ENCODE peak calls at places on chromosomes 4 and X, in four cellular contexts. One of them, this sample, is unnamed.

GRCh38 chr4:81732980-81733379 is 261.3 kb upstream of the RASGEF1B start:
- DNase-seq in astrocyte of the spinal cord: no peak
- DNase-seq in nephron progenitor cell: no peak
- DNase-seq in neural crest cell: no peak
- DNase-seq in this sample: no peak

GRCh38 chrX:134186362-134187121 is 50.4 kb upstream of the CCDC160 start:
- DNase-seq in astrocyte of the spinal cord: no peak
- DNase-seq in nephron progenitor cell: no peak
- DNase-seq in neural crest cell: no peak
- DNase-seq in this sample: no peak

GRCh38 chr4:182807346-182807745 is 109.8 kb downstream of the DCTD start:
- DNase-seq in astrocyte of the spinal cord: no peak
- DNase-seq in nephron progenitor cell: no peak
- DNase-seq in neural crest cell: peak; percentile 12
- DNase-seq in this sample: no peak

GRCh38 chrX:47217121-47217851 is 1.2 kb upstream of the CDK16 start:
- DNase-seq in astrocyte of the spinal cord: no peak
- DNase-seq in nephron progenitor cell: no peak
- DNase-seq in neural crest cell: peak; percentile 17
- DNase-seq in this sample: peak; percentile 81

GRCh38 chr4:80071643-80072606 is 1.1 kb downstream of the ANTXR2 start:
- DNase-seq in astrocyte of the spinal cord: peak; percentile 39
- DNase-seq in nephron progenitor cell: peak; percentile 63
- DNase-seq in neural crest cell: peak; percentile 43
- DNase-seq in this sample: peak; percentile 50

GRCh38 chr4:76696109-76696508 is 201.8 kb downstream of the SOWAHB start:
- DNase-seq in astrocyte of the spinal cord: peak; percentile 35
- DNase-seq in nephron progenitor cell: peak; percentile 71
- DNase-seq in neural crest cell: peak; percentile 69
- DNase-seq in this sample: no peak

GRCh38 chr4:158291334-158292055 is 81.2 kb downstream of the TMEM144 start:
- DNase-seq in astrocyte of the spinal cord: no peak
- DNase-seq in nephron progenitor cell: no peak
- DNase-seq in neural crest cell: no peak
- DNase-seq in this sample: no peak

GRCh38 chr4:152014280-152014679 is 253.5 kb upstream of the GATB start:
- DNase-seq in astrocyte of the spinal cord: no peak
- DNase-seq in nephron progenitor cell: no peak
- DNase-seq in neural crest cell: no peak
- DNase-seq in this sample: no peak

GRCh38 chrX:153771261-153771681 is 7.2 kb downstream of the PLXNB3 start:
- DNase-seq in astrocyte of the spinal cord: no peak
- DNase-seq in nephron progenitor cell: no peak
- DNase-seq in neural crest cell: no peak
- DNase-seq in this sample: no peak

GRCh38 chr4:139083533-139084424 is 68.2 kb downstream of the NOCT start:
- DNase-seq in astrocyte of the spinal cord: peak; percentile 93
- DNase-seq in nephron progenitor cell: peak; percentile 67
- DNase-seq in neural crest cell: peak; percentile 73
- DNase-seq in this sample: peak; percentile 93

GRCh38 chr4:167956676-167957075 is 135.7 kb upstream of the ANXA10 start:
- DNase-seq in astrocyte of the spinal cord: peak; percentile 51
- DNase-seq in nephron progenitor cell: no peak
- DNase-seq in neural crest cell: no peak
- DNase-seq in this sample: peak; percentile 5

GRCh38 chr4:114694770-114695169 is 96.2 kb downstream of the UGT8 start:
- DNase-seq in astrocyte of the spinal cord: peak; percentile 48
- DNase-seq in nephron progenitor cell: no peak
- DNase-seq in neural crest cell: no peak
- DNase-seq in this sample: peak; percentile 19

GRCh38 chr4:88817740-88818139 is 120.1 kb upstream of the NAP1L5 start:
- DNase-seq in astrocyte of the spinal cord: no peak
- DNase-seq in nephron progenitor cell: no peak
- DNase-seq in neural crest cell: no peak
- DNase-seq in this sample: no peak

GRCh38 chrX:84047339-84047738 is 140.7 kb downstream of the RPS6KA6 start:
- DNase-seq in astrocyte of the spinal cord: no peak
- DNase-seq in nephron progenitor cell: no peak
- DNase-seq in neural crest cell: no peak
- DNase-seq in this sample: no peak

GRCh38 chr4:153159016-153159415 is 45.2 kb upstream of the TRIM2 start:
- DNase-seq in astrocyte of the spinal cord: no peak
- DNase-seq in nephron progenitor cell: no peak
- DNase-seq in neural crest cell: no peak
- DNase-seq in this sample: no peak

GRCh38 chr4:175048111-175048784 is 130.1 kb downstream of the ADAM29 start:
- DNase-seq in astrocyte of the spinal cord: no peak
- DNase-seq in nephron progenitor cell: no peak
- DNase-seq in neural crest cell: no peak
- DNase-seq in this sample: no peak

GRCh38 chrX:16771483-16772398 is 14.5 kb upstream of the TXLNG start:
- DNase-seq in astrocyte of the spinal cord: peak; percentile 91
- DNase-seq in nephron progenitor cell: peak; percentile 12
- DNase-seq in neural crest cell: peak; percentile 38
- DNase-seq in this sample: peak; percentile 78

GRCh38 chr4:5809216-5809776 is 83.6 kb downstream of the CRMP1 start:
- DNase-seq in astrocyte of the spinal cord: no peak
- DNase-seq in nephron progenitor cell: no peak
- DNase-seq in neural crest cell: no peak
- DNase-seq in this sample: no peak

GRCh38 chrX:56766554-56767412 is 37.7 kb downstream of the NBDY start:
- DNase-seq in astrocyte of the spinal cord: no peak
- DNase-seq in nephron progenitor cell: no peak
- DNase-seq in neural crest cell: no peak
- DNase-seq in this sample: peak; percentile 49

GRCh38 chr4:149933883-149934282 is 118.2 kb upstream of the IQCM start:
- DNase-seq in astrocyte of the spinal cord: no peak
- DNase-seq in nephron progenitor cell: no peak
- DNase-seq in neural crest cell: no peak
- DNase-seq in this sample: no peak

GRCh38 chr4:81465668-81466357 is 5.9 kb downstream of the RASGEF1B start:
- DNase-seq in astrocyte of the spinal cord: no peak
- DNase-seq in nephron progenitor cell: no peak
- DNase-seq in neural crest cell: no peak
- DNase-seq in this sample: no peak

GRCh38 chrX:40299028-40299479 is 201.3 kb upstream of the BCOR start:
- DNase-seq in astrocyte of the spinal cord: no peak
- DNase-seq in nephron progenitor cell: peak; percentile 51
- DNase-seq in neural crest cell: peak; percentile 3
- DNase-seq in this sample: peak; percentile 17

GRCh38 chr4:180398564-180398963 is 1844.6 kb upstream of the TENM3 start:
- DNase-seq in astrocyte of the spinal cord: no peak
- DNase-seq in nephron progenitor cell: no peak
- DNase-seq in neural crest cell: no peak
- DNase-seq in this sample: no peak

GRCh38 chr4:109184421-109184956 is 118.0 kb downstream of the COL25A1 start:
- DNase-seq in astrocyte of the spinal cord: no peak
- DNase-seq in nephron progenitor cell: no peak
- DNase-seq in neural crest cell: no peak
- DNase-seq in this sample: peak; percentile 21

GRCh38 chr4:117626664-117627063 is 407.6 kb upstream of the NDST3 start:
- DNase-seq in astrocyte of the spinal cord: no peak
- DNase-seq in nephron progenitor cell: no peak
- DNase-seq in neural crest cell: no peak
- DNase-seq in this sample: no peak

GRCh38 chr4:58247792-58248191 is 1137.6 kb upstream of the IGFBP7 start:
- DNase-seq in astrocyte of the spinal cord: no peak
- DNase-seq in nephron progenitor cell: no peak
- DNase-seq in neural crest cell: no peak
- DNase-seq in this sample: no peak

GRCh38 chrX:153878285-153878779 is 7.6 kb downstream of the L1CAM start:
- DNase-seq in astrocyte of the spinal cord: no peak
- DNase-seq in nephron progenitor cell: no peak
- DNase-seq in neural crest cell: no peak
- DNase-seq in this sample: no peak

GRCh38 chr4:173821031-173821430 is 291.0 kb upstream of the HAND2 start:
- DNase-seq in astrocyte of the spinal cord: peak; percentile 40
- DNase-seq in nephron progenitor cell: no peak
- DNase-seq in neural crest cell: no peak
- DNase-seq in this sample: peak; percentile 62

GRCh38 chr4:42083816-42084215 is 68.6 kb downstream of the BEND4 start:
- DNase-seq in astrocyte of the spinal cord: no peak
- DNase-seq in nephron progenitor cell: no peak
- DNase-seq in neural crest cell: no peak
- DNase-seq in this sample: no peak

GRCh38 chr4:10006604-10007435 is 14.5 kb downstream of the SLC2A9 start:
- DNase-seq in astrocyte of the spinal cord: peak; percentile 1
- DNase-seq in nephron progenitor cell: no peak
- DNase-seq in neural crest cell: no peak
- DNase-seq in this sample: no peak

GRCh38 chr4:123390846-123391456 is 5.6 kb upstream of the SPRY1 start:
- DNase-seq in astrocyte of the spinal cord: peak; percentile 42
- DNase-seq in nephron progenitor cell: no peak
- DNase-seq in neural crest cell: no peak
- DNase-seq in this sample: peak; percentile 45

GRCh38 chr4:177131736-177132135 is 177.9 kb upstream of the NEIL3 start:
- DNase-seq in astrocyte of the spinal cord: no peak
- DNase-seq in nephron progenitor cell: no peak
- DNase-seq in neural crest cell: no peak
- DNase-seq in this sample: no peak

GRCh38 chr4:1370321-1371124 is 23.5 kb downstream of the UVSSA start:
- DNase-seq in astrocyte of the spinal cord: no peak
- DNase-seq in nephron progenitor cell: no peak
- DNase-seq in neural crest cell: no peak
- DNase-seq in this sample: no peak

GRCh38 chr4:15077969-15078368 is 75.7 kb downstream of the CPEB2 start:
- DNase-seq in astrocyte of the spinal cord: peak; percentile 74
- DNase-seq in nephron progenitor cell: no peak
- DNase-seq in neural crest cell: no peak
- DNase-seq in this sample: peak; percentile 80

GRCh38 chr4:105637409-105638258 is 70.9 kb downstream of the INTS12 start:
- DNase-seq in astrocyte of the spinal cord: peak; percentile 60
- DNase-seq in nephron progenitor cell: no peak
- DNase-seq in neural crest cell: no peak
- DNase-seq in this sample: peak; percentile 27

GRCh38 chr4:180652533-180652932 is 1590.7 kb upstream of the TENM3 start:
- DNase-seq in astrocyte of the spinal cord: no peak
- DNase-seq in nephron progenitor cell: no peak
- DNase-seq in neural crest cell: no peak
- DNase-seq in this sample: no peak

DNA sequence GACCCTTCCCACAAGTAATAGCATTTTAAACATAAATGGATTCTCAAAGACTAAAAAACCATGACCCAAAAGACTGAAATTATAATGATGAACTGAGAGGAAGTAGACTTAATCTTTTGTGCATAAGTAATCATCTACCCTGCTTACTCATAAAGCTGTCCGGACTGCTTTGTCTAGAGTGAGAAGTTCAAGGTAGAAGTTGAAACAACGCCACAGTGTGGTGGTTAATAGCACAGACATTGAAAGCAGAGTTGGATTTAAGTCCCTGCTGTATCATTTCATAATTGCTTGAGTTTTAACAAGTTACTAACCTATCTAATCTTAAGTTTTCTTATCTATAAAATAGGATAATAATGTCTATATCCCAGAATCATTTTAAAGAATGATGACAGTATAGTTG is 346.5 kb downstream of the CENPC start:
- DNase-seq in astrocyte of the spinal cord: peak; percentile 70
- DNase-seq in nephron progenitor cell: no peak
- DNase-seq in neural crest cell: no peak
- DNase-seq in this sample: no peak
- TF ChIP-seq CTCF in astrocyte of the spinal cord: peak; percentile 41
- TF ChIP-seq CTCF in nephron progenitor cell: peak; percentile 35
- TF ChIP-seq CTCF in neural crest cell: peak; percentile 65
- TF ChIP-seq CTCF in this sample: no peak

GRCh38 chrX:118189628-118190027 is 73.0 kb upstream of the KLHL13 start:
- DNase-seq in astrocyte of the spinal cord: no peak
- DNase-seq in nephron progenitor cell: no peak
- DNase-seq in neural crest cell: no peak
- DNase-seq in this sample: no peak
- TF ChIP-seq CTCF in astrocyte of the spinal cord: no peak
- TF ChIP-seq CTCF in nephron progenitor cell: no peak
- TF ChIP-seq CTCF in neural crest cell: no peak
- TF ChIP-seq CTCF in this sample: no peak

DNA sequence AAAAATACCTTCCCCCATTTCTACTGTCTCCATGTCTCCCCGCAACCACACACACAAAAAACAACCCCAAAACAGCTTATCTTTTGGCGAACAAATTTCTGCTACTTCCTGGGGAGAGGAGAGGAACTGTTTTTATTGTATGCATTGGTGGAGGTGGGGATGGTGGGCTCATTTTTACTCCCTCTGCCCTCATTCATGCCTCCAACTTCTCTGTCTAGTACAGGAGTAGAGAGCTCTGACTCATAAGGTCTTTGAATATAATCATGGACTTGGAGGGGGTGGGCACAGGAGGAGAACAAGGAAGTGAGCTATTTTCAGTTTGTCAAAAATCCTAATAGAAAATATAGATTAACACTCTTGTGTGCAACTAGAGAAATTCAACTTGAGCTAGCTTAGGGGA is 66.9 kb upstream of the DHX15 start:
- DNase-seq in astrocyte of the spinal cord: no peak
- DNase-seq in nephron progenitor cell: no peak
- DNase-seq in neural crest cell: no peak
- DNase-seq in this sample: no peak
- TF ChIP-seq CTCF in astrocyte of the spinal cord: no peak
- TF ChIP-seq CTCF in nephron progenitor cell: no peak
- TF ChIP-seq CTCF in neural crest cell: no peak
- TF ChIP-seq CTCF in this sample: no peak

DNA sequence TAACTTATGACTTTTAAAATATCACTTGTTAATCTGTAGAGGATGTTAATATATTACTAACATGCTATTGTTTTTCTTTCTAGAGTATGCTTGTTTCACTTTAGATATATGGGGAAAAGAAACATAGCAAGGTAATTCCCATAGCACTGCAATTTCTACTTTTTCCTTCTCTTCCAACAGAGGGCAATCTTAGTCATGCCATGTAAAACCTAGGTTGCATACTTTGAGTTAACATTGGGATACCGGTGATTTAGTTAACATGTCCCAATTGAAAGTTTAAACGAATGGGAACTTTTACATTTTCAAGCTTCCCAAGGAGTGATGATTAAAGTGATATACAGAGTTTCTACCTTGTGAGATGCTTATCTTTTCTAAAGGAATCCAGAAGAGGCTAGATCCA is 89.4 kb upstream of the IL13RA1 start:
- DNase-seq in astrocyte of the spinal cord: no peak
- DNase-seq in nephron progenitor cell: no peak
- DNase-seq in neural crest cell: no peak
- DNase-seq in this sample: no peak
- TF ChIP-seq CTCF in astrocyte of the spinal cord: no peak
- TF ChIP-seq CTCF in nephron progenitor cell: no peak
- TF ChIP-seq CTCF in neural crest cell: peak; percentile 38
- TF ChIP-seq CTCF in this sample: peak; percentile 22

GRCh38 chr4:186592450-186592849 is 37.1 kb upstream of the MTNR1A start:
- DNase-seq in astrocyte of the spinal cord: no peak
- DNase-seq in nephron progenitor cell: no peak
- DNase-seq in neural crest cell: no peak
- DNase-seq in this sample: no peak
- TF ChIP-seq CTCF in astrocyte of the spinal cord: no peak
- TF ChIP-seq CTCF in nephron progenitor cell: no peak
- TF ChIP-seq CTCF in neural crest cell: no peak
- TF ChIP-seq CTCF in this sample: no peak

GRCh38 chr4:16852168-16852567 is 46.3 kb downstream of the LDB2 start:
- DNase-seq in astrocyte of the spinal cord: no peak
- DNase-seq in nephron progenitor cell: no peak
- DNase-seq in neural crest cell: no peak
- DNase-seq in this sample: no peak
- TF ChIP-seq CTCF in astrocyte of the spinal cord: no peak
- TF ChIP-seq CTCF in nephron progenitor cell: no peak
- TF ChIP-seq CTCF in neural crest cell: no peak
- TF ChIP-seq CTCF in this sample: no peak

GRCh38 chr4:164768516-164768915 is 14.6 kb downstream of the SMIM31 start:
- DNase-seq in astrocyte of the spinal cord: peak; percentile 16
- DNase-seq in nephron progenitor cell: no peak
- DNase-seq in neural crest cell: no peak
- DNase-seq in this sample: peak; percentile 2
- TF ChIP-seq CTCF in astrocyte of the spinal cord: peak; percentile 52
- TF ChIP-seq CTCF in nephron progenitor cell: peak; percentile 45
- TF ChIP-seq CTCF in neural crest cell: peak; percentile 68
- TF ChIP-seq CTCF in this sample: peak; percentile 36

This sample was measured in fibroblast of villous mesenchyme.